ENCODE peak calls at places on chromosomes 6 and 20, in ten cellular contexts. One of them, this sample, is unnamed.
A peak's percentile ranks its signal among the peaks of the same experiment; 100 is the strongest.

GRCh38 chr20:1965520-1966278 is 28.2 kb downstream of the PDYN start:
- DNase-seq in Peyer's patch: peak; percentile 84
- DNase-seq in A549: peak; percentile 80
- DNase-seq in right lobe of liver: peak; percentile 75
- DNase-seq in stomach: peak; percentile 69
- DNase-seq in ascending aorta: peak; percentile 79
- DNase-seq in OCI-LY7: peak; percentile 86
- DNase-seq in left ventricle myocardium inferior: peak; percentile 73
- DNase-seq in GM23338: peak; percentile 90
- DNase-seq in CD8-positive, alpha-beta memory T cell: peak; percentile 55
- DNase-seq in this sample: peak; percentile 74

GRCh38 chr20:37711987-37712961 is 18.4 kb downstream of the CTNNBL1 start:
- DNase-seq in GM23338: no peak
- DNase-seq in right lobe of liver: peak; percentile 60
- DNase-seq in A549: no peak
- DNase-seq in stomach: peak; percentile 32
- DNase-seq in ascending aorta: no peak
- DNase-seq in Peyer's patch: no peak
- DNase-seq in CD8-positive, alpha-beta memory T cell: no peak
- DNase-seq in OCI-LY7: no peak
- DNase-seq in left ventricle myocardium inferior: peak; percentile 38
- DNase-seq in this sample: no peak

GRCh38 chr6:165939601-165940290 is 227.9 kb downstream of the TBXT start:
- DNase-seq in left ventricle myocardium inferior: no peak
- DNase-seq in A549: no peak
- DNase-seq in right lobe of liver: no peak
- DNase-seq in Peyer's patch: no peak
- DNase-seq in ascending aorta: no peak
- DNase-seq in stomach: no peak
- DNase-seq in OCI-LY7: no peak
- DNase-seq in GM23338: peak; percentile 10
- DNase-seq in CD8-positive, alpha-beta memory T cell: no peak
- DNase-seq in this sample: no peak

GRCh38 chr6:71387179-71387578 is 98.6 kb downstream of the OGFRL1 start:
- DNase-seq in GM23338: no peak
- DNase-seq in ascending aorta: no peak
- DNase-seq in left ventricle myocardium inferior: no peak
- DNase-seq in OCI-LY7: no peak
- DNase-seq in right lobe of liver: no peak
- DNase-seq in Peyer's patch: no peak
- DNase-seq in stomach: no peak
- DNase-seq in CD8-positive, alpha-beta memory T cell: no peak
- DNase-seq in A549: no peak
- DNase-seq in this sample: no peak

GRCh38 chr6:34791164-34791841 is 580 bp upstream of the BLTP3A start:
- DNase-seq in CD8-positive, alpha-beta memory T cell: no peak
- DNase-seq in OCI-LY7: peak; percentile 78
- DNase-seq in Peyer's patch: peak; percentile 60
- DNase-seq in ascending aorta: peak; percentile 71
- DNase-seq in left ventricle myocardium inferior: peak; percentile 64
- DNase-seq in stomach: peak; percentile 51
- DNase-seq in right lobe of liver: peak; percentile 62
- DNase-seq in A549: peak; percentile 49
- DNase-seq in GM23338: peak; percentile 75
- DNase-seq in this sample: peak; percentile 72

GRCh38 chr6:43724914-43725642 is 37.5 kb upstream of the MRPS18A start:
- DNase-seq in GM23338: no peak
- DNase-seq in Peyer's patch: peak; percentile 66
- DNase-seq in ascending aorta: peak; percentile 76
- DNase-seq in left ventricle myocardium inferior: peak; percentile 70
- DNase-seq in OCI-LY7: peak; percentile 38
- DNase-seq in A549: no peak
- DNase-seq in CD8-positive, alpha-beta memory T cell: peak; percentile 84
- DNase-seq in right lobe of liver: peak; percentile 78
- DNase-seq in stomach: peak; percentile 91
- DNase-seq in this sample: peak; percentile 92

GRCh38 chr20:568865-569415 is 25.4 kb upstream of the CSNK2A1 start:
- DNase-seq in right lobe of liver: no peak
- DNase-seq in A549: no peak
- DNase-seq in Peyer's patch: no peak
- DNase-seq in stomach: no peak
- DNase-seq in ascending aorta: no peak
- DNase-seq in GM23338: peak; percentile 33
- DNase-seq in CD8-positive, alpha-beta memory T cell: no peak
- DNase-seq in left ventricle myocardium inferior: no peak
- DNase-seq in OCI-LY7: no peak
- DNase-seq in this sample: no peak

GRCh38 chr6:36378936-36379335 is 8.5 kb downstream of the ETV7 start:
- DNase-seq in Peyer's patch: no peak
- DNase-seq in OCI-LY7: no peak
- DNase-seq in right lobe of liver: peak; percentile 15
- DNase-seq in stomach: no peak
- DNase-seq in left ventricle myocardium inferior: no peak
- DNase-seq in A549: no peak
- DNase-seq in ascending aorta: no peak
- DNase-seq in CD8-positive, alpha-beta memory T cell: no peak
- DNase-seq in GM23338: no peak
- DNase-seq in this sample: no peak

GRCh38 chr6:77548190-77548589 is 84.9 kb upstream of the HTR1B start:
- DNase-seq in Peyer's patch: no peak
- DNase-seq in right lobe of liver: no peak
- DNase-seq in A549: no peak
- DNase-seq in ascending aorta: no peak
- DNase-seq in CD8-positive, alpha-beta memory T cell: no peak
- DNase-seq in GM23338: no peak
- DNase-seq in stomach: no peak
- DNase-seq in left ventricle myocardium inferior: no peak
- DNase-seq in OCI-LY7: no peak
- DNase-seq in this sample: no peak

GRCh38 chr6:16473908-16474791 is 235.8 kb downstream of the GMPR start:
- DNase-seq in left ventricle myocardium inferior: no peak
- DNase-seq in stomach: no peak
- DNase-seq in OCI-LY7: no peak
- DNase-seq in right lobe of liver: no peak
- DNase-seq in CD8-positive, alpha-beta memory T cell: peak; percentile 28
- DNase-seq in GM23338: no peak
- DNase-seq in ascending aorta: no peak
- DNase-seq in Peyer's patch: no peak
- DNase-seq in A549: no peak
- DNase-seq in this sample: no peak

GRCh38 chr6:14758421-14759043 is 487.3 kb upstream of the JARID2 start:
- DNase-seq in GM23338: no peak
- DNase-seq in stomach: peak; percentile 41
- DNase-seq in CD8-positive, alpha-beta memory T cell: no peak
- DNase-seq in A549: peak; percentile 55
- DNase-seq in right lobe of liver: peak; percentile 88
- DNase-seq in OCI-LY7: no peak
- DNase-seq in Peyer's patch: no peak
- DNase-seq in ascending aorta: no peak
- DNase-seq in left ventricle myocardium inferior: no peak
- DNase-seq in this sample: peak; percentile 34

GRCh38 chr6:34595332-34596090 is 39.4 kb upstream of the SPDEF start:
- DNase-seq in right lobe of liver: no peak
- DNase-seq in stomach: no peak
- DNase-seq in GM23338: no peak
- DNase-seq in ascending aorta: no peak
- DNase-seq in A549: no peak
- DNase-seq in OCI-LY7: no peak
- DNase-seq in Peyer's patch: no peak
- DNase-seq in left ventricle myocardium inferior: no peak
- DNase-seq in CD8-positive, alpha-beta memory T cell: no peak
- DNase-seq in this sample: no peak

GRCh38 chr6:39049575-39050283 is 1.1 kb downstream of the GLP1R start:
- DNase-seq in OCI-LY7: no peak
- DNase-seq in right lobe of liver: no peak
- DNase-seq in stomach: no peak
- DNase-seq in CD8-positive, alpha-beta memory T cell: no peak
- DNase-seq in Peyer's patch: no peak
- DNase-seq in ascending aorta: no peak
- DNase-seq in A549: no peak
- DNase-seq in left ventricle myocardium inferior: no peak
- DNase-seq in GM23338: peak; percentile 57
- DNase-seq in this sample: no peak

GRCh38 chr6:152318278-152318677 is 318.9 kb downstream of the SYNE1 start:
- DNase-seq in CD8-positive, alpha-beta memory T cell: no peak
- DNase-seq in OCI-LY7: no peak
- DNase-seq in Peyer's patch: no peak
- DNase-seq in GM23338: no peak
- DNase-seq in right lobe of liver: no peak
- DNase-seq in A549: no peak
- DNase-seq in ascending aorta: no peak
- DNase-seq in left ventricle myocardium inferior: no peak
- DNase-seq in stomach: no peak
- DNase-seq in this sample: no peak

GRCh38 chr6:152314483-152314832 is 322.7 kb downstream of the SYNE1 start:
- DNase-seq in CD8-positive, alpha-beta memory T cell: no peak
- DNase-seq in OCI-LY7: no peak
- DNase-seq in left ventricle myocardium inferior: no peak
- DNase-seq in right lobe of liver: no peak
- DNase-seq in ascending aorta: no peak
- DNase-seq in GM23338: no peak
- DNase-seq in stomach: no peak
- DNase-seq in A549: no peak
- DNase-seq in Peyer's patch: no peak
- DNase-seq in this sample: no peak

GRCh38 chr6:152312434-152312833 is 324.7 kb downstream of the SYNE1 start:
- DNase-seq in GM23338: no peak
- DNase-seq in OCI-LY7: no peak
- DNase-seq in left ventricle myocardium inferior: no peak
- DNase-seq in stomach: no peak
- DNase-seq in right lobe of liver: no peak
- DNase-seq in ascending aorta: no peak
- DNase-seq in A549: no peak
- DNase-seq in Peyer's patch: no peak
- DNase-seq in CD8-positive, alpha-beta memory T cell: no peak
- DNase-seq in this sample: no peak

GRCh38 chr6:152313542-152314482 is 323.4 kb downstream of the SYNE1 start:
- DNase-seq in OCI-LY7: no peak
- DNase-seq in GM23338: peak; percentile 12
- DNase-seq in Peyer's patch: no peak
- DNase-seq in right lobe of liver: no peak
- DNase-seq in A549: no peak
- DNase-seq in stomach: no peak
- DNase-seq in ascending aorta: no peak
- DNase-seq in left ventricle myocardium inferior: no peak
- DNase-seq in CD8-positive, alpha-beta memory T cell: no peak
- DNase-seq in this sample: no peak

GRCh38 chr6:152316024-152316423 is 321.1 kb downstream of the SYNE1 start:
- DNase-seq in GM23338: no peak
- DNase-seq in A549: no peak
- DNase-seq in Peyer's patch: no peak
- DNase-seq in CD8-positive, alpha-beta memory T cell: no peak
- DNase-seq in ascending aorta: peak; percentile 83
- DNase-seq in OCI-LY7: peak; percentile 20
- DNase-seq in right lobe of liver: no peak
- DNase-seq in left ventricle myocardium inferior: peak; percentile 41
- DNase-seq in stomach: no peak
- DNase-seq in this sample: no peak
- H3K27ac ChIP-seq in GM23338: no peak overlapping the region
- H3K27ac ChIP-seq in A549: no peak overlapping the region
- H3K27ac ChIP-seq in Peyer's patch: no peak overlapping the region
- H3K27ac ChIP-seq in CD8-positive, alpha-beta memory T cell: no peak overlapping the region
- H3K27ac ChIP-seq in ascending aorta: peak overlapping the region; percentile 86
- H3K27ac ChIP-seq in OCI-LY7: no peak overlapping the region
- H3K27ac ChIP-seq in right lobe of liver: peak overlapping the region; percentile 19
- H3K27ac ChIP-seq in left ventricle myocardium inferior: peak overlapping the region; percentile 82
- H3K27ac ChIP-seq in stomach: no peak overlapping the region
- H3K27ac ChIP-seq in this sample: no peak overlapping the region

DNA sequence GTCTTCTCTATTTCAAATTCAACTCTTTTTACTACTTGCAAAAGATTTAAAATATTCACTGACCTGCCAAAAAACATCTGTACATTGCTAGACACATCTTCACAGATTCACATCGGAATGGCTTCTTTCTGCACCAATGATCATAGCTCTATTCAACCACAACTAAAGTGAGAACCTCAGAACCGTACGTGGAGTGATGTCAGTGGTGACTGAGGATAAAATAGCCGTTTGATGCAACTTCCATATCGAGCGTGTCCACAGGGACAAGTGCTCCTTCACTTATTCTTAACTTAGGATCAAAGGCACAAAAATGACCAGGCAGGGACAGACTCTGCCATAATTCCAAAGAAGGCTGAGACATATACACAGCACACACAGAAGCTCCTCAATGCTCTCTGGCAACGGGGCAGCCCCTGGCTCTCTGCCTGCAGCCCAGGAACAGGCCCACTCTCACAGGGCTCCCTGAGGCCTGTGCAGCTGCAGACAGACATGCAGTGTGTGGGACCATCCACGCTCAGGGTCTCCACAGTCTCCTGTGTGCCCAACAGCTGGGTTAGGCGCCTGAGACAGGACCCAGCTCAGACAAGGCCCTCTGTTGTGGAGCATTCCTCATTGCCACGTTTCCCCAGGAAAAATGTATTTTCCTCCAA is 22.8 kb downstream of the FYN start:
- DNase-seq in stomach: no peak
- DNase-seq in ascending aorta: no peak
- DNase-seq in GM23338: no peak
- DNase-seq in left ventricle myocardium inferior: peak; percentile 59
- DNase-seq in A549: no peak
- DNase-seq in Peyer's patch: no peak
- DNase-seq in OCI-LY7: no peak
- DNase-seq in right lobe of liver: no peak
- DNase-seq in CD8-positive, alpha-beta memory T cell: peak; percentile 25
- DNase-seq in this sample: no peak
- H3K4me1 ChIP-seq in stomach: peaks cover 81% of the 10 kb centered on the region
- H3K4me1 ChIP-seq in ascending aorta: no peaks in the 10 kb centered on the region
- H3K4me1 ChIP-seq in GM23338: peaks cover 84% of the 10 kb centered on the region
- H3K4me1 ChIP-seq in left ventricle myocardium inferior: peaks cover 100% of the 10 kb centered on the region
- H3K4me1 ChIP-seq in A549: no peaks in the 10 kb centered on the region
- H3K4me1 ChIP-seq in Peyer's patch: no peaks in the 10 kb centered on the region
- H3K4me1 ChIP-seq in OCI-LY7: peaks cover 10% of the 10 kb centered on the region
- H3K4me1 ChIP-seq in right lobe of liver: no peaks in the 10 kb centered on the region
- H3K4me1 ChIP-seq in CD8-positive, alpha-beta memory T cell: peaks cover 96% of the 10 kb centered on the region
- H3K4me1 ChIP-seq in this sample: no peaks in the 10 kb centered on the region

GRCh38 chr6:11575408-11576033 is 38.0 kb downstream of the TMEM170B start:
- DNase-seq in GM23338: peak; percentile 86
- DNase-seq in left ventricle myocardium inferior: no peak
- DNase-seq in A549: peak; percentile 84
- DNase-seq in Peyer's patch: peak; percentile 34
- DNase-seq in CD8-positive, alpha-beta memory T cell: peak; percentile 35
- DNase-seq in stomach: peak; percentile 61
- DNase-seq in right lobe of liver: peak; percentile 66
- DNase-seq in OCI-LY7: peak; percentile 72
- DNase-seq in ascending aorta: peak; percentile 74
- DNase-seq in this sample: peak; percentile 63
- H3K27ac ChIP-seq in GM23338: no peak overlapping the region
- H3K27ac ChIP-seq in left ventricle myocardium inferior: no peak overlapping the region
- H3K27ac ChIP-seq in A549: no peak overlapping the region
- H3K27ac ChIP-seq in Peyer's patch: no peak overlapping the region
- H3K27ac ChIP-seq in CD8-positive, alpha-beta memory T cell: no peak overlapping the region
- H3K27ac ChIP-seq in stomach: no peak overlapping the region
- H3K27ac ChIP-seq in right lobe of liver: no peak overlapping the region
- H3K27ac ChIP-seq in OCI-LY7: no peak overlapping the region
- H3K27ac ChIP-seq in ascending aorta: no peak overlapping the region
- H3K27ac ChIP-seq in this sample: no peak overlapping the region

DNA sequence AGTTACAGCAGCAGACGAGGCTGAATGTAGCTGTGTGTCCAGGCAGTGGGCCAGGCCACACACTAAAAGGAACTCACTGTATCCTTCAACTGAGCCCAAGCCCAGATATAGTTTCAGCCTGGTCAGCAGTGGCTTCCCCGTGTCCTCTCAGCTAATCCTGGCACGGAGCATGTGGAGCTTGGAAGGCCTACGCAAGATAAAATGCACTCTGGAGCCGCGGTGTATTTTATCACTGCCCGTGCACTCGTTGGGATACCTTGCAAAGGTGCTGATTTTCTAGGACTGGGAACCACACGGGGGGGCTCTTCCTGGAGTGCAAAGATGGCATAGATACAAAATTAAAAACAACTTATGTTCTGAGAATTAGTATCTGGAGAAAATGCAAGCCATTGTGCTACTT is 48.4 kb upstream of the IYD start:
- DNase-seq in stomach: peak; percentile 58
- DNase-seq in ascending aorta: no peak
- DNase-seq in GM23338: no peak
- DNase-seq in left ventricle myocardium inferior: peak; percentile 73
- DNase-seq in Peyer's patch: no peak
- DNase-seq in A549: no peak
- DNase-seq in right lobe of liver: no peak
- DNase-seq in CD8-positive, alpha-beta memory T cell: no peak
- DNase-seq in OCI-LY7: no peak
- DNase-seq in this sample: no peak
- H3K4me1 ChIP-seq in stomach: peaks cover 16% of the 10 kb centered on the region
- H3K4me1 ChIP-seq in ascending aorta: no peaks in the 10 kb centered on the region
- H3K4me1 ChIP-seq in GM23338: no peaks in the 10 kb centered on the region
- H3K4me1 ChIP-seq in left ventricle myocardium inferior: peaks cover 41% of the 10 kb centered on the region
- H3K4me1 ChIP-seq in Peyer's patch: no peaks in the 10 kb centered on the region
- H3K4me1 ChIP-seq in A549: no peaks in the 10 kb centered on the region
- H3K4me1 ChIP-seq in right lobe of liver: no peaks in the 10 kb centered on the region
- H3K4me1 ChIP-seq in CD8-positive, alpha-beta memory T cell: no peaks in the 10 kb centered on the region
- H3K4me1 ChIP-seq in OCI-LY7: no peaks in the 10 kb centered on the region
- H3K4me1 ChIP-seq in this sample: no peaks in the 10 kb centered on the region